ENCODE peak calls at places on chromosomes 16 and 17, in four cellular contexts. X, F, V and R are unnamed samples.
A peak's percentile ranks its signal among the peaks of the same experiment; 100 is the strongest.

GRCh38 chr17:27506348-27507218 is 50.3 kb downstream of the KSR1 start:
- DNase-seq in X (no peak), F (peak; percentile 21), V (peak; percentile 35), R (peak; percentile 39)

GRCh38 chr17:16926591-16927451 is 45.1 kb downstream of the TNFRSF13B start:
- DNase-seq in F (peak; percentile 49), X (no peak), V (no peak), R (no peak)

GRCh38 chr16:19607610-19608280 is 52.2 kb downstream of the VPS35L start:
- DNase-seq in V (no peak), X (no peak), F (peak; percentile 38), R (no peak)

GRCh38 chr16:869823-870641 is 69.5 kb upstream of the GNG13 start:
- DNase-seq in F (no peak), X (no peak), V (no peak), R (no peak)

GRCh38 chr16:892536-893255 is 78.1 kb downstream of the LMF1 start:
- DNase-seq in F (peak; percentile 6), V (peak; percentile 61), X (no peak), R (no peak)

GRCh38 chr17:43845772-43846171 is 1.2 kb upstream of the CD300LG start:
- DNase-seq in F (no peak), X (no peak), V (no peak), R (no peak)

GRCh38 chr16:64144612-64145011 is 977.3 kb downstream of the CDH11 start:
- DNase-seq in V (no peak), X (no peak), F (no peak), R (no peak)

GRCh38 chr17:28471531-28472342 is 1.7 kb upstream of the SLC13A2 start:
- DNase-seq in F (no peak), V (no peak), X (no peak), R (peak; percentile 69)

GRCh38 chr16:24053325-24053946 is 202.7 kb upstream of the CACNG3 start:
- DNase-seq in V (no peak), X (no peak), F (no peak), R (no peak)

GRCh38 chr17:6642592-6642991 is 1.7 kb downstream of the TXNDC17 start:
- DNase-seq in V (no peak), X (no peak), F (no peak), R (peak; percentile 97)

GRCh38 chr17:6643460-6644125 is 2.7 kb downstream of the TXNDC17 start:
- DNase-seq in F (peak; percentile 66), X (no peak), V (no peak), R (peak; percentile 83)

GRCh38 chr17:6651483-6652452 is at the start of the genes C17orf100 and MED31:
- DNase-seq in V (peak; percentile 94), X (peak; percentile 95), F (peak; percentile 95), R (peak; percentile 80)

DNA sequence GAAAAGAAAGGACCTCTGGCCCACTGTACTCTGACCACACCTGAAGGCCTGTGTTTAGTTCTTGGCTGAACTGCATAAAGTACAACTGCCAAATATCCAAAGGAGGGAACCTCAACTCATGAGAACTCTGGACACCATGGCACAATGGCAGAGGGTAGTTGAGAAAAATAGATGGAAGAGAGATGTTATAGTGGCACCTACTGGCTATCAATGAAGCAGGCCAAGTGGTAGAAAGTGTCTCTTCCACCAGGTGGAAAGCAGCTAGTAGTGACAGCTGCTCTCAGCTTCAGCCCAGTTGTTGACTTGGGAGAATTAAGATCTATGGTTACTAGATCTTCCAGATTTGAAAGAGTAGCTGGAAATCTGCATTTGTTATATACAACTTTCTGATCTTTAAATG is 3.2 kb downstream of the MED31 start:
- DNase-seq in F (no peak), V (no peak), X (no peak), R (peak; percentile 37)
- TF ChIP-seq CTCF in F (peak; percentile 9), V (peak; percentile 25), X (no peak), R (peak; percentile 66)

GRCh38 chr16:53480394-53480793 is 22.6 kb downstream of the AKTIP start:
- DNase-seq in V (no peak), X (no peak), F (no peak), R (no peak)
- H3K4me3 ChIP-seq in V (no peak overlapping the region), X (no peak overlapping the region), F (no peak overlapping the region), R (no peak overlapping the region)

GRCh38 chr16:67169642-67170167 is 633 bp upstream of the NOL3 start:
- DNase-seq in F (peak; percentile 56), X (no peak), V (peak; percentile 93), R (no peak)

GRCh38 chr16:67169011-67169451 is 1.3 kb upstream of the NOL3 start:
- DNase-seq in V (no peak), X (no peak), F (no peak), R (no peak)

GRCh38 chr16:67166883-67167168 is 2.3 kb downstream of the HSF4 start:
- DNase-seq in V (no peak), F (no peak), X (no peak), R (no peak)

GRCh38 chr16:67166035-67166882 is 1.7 kb downstream of the HSF4 start:
- DNase-seq in X (no peak), F (no peak), V (no peak), R (no peak)

GRCh38 chr16:67167588-67167987 is 2.8 kb upstream of the NOL3 start:
- DNase-seq in V (no peak), X (no peak), F (no peak), R (no peak)
- H3K27me3 ChIP-seq in V (peaks cover 100% of the 10 kb centered on the region), X (no peaks in the 10 kb centered on the region), F (peaks cover 68% of the 10 kb centered on the region), R (peaks cover 14% of the 10 kb centered on the region)

GRCh38 chr17:31093866-31094599 is 744 bp upstream of the NF1 start:
- DNase-seq in F (no peak), X (peak; percentile 44), V (no peak), R (no peak)

GRCh38 chr17:31096106-31096436 is 1.3 kb downstream of the NF1 start:
- DNase-seq in X (no peak), V (no peak), F (no peak), R (no peak)

GRCh38 chr17:31094600-31095238 is at the start of gene NF1:
- DNase-seq in F (peak; percentile 97), V (peak; percentile 98), X (peak; percentile 98), R (peak; percentile 82)

GRCh38 chr17:31092475-31093064 is 2.2 kb upstream of the NF1 start:
- DNase-seq in X (no peak), F (no peak), V (no peak), R (no peak)

GRCh38 chr17:31095239-31096105 is 695 bp downstream of the NF1 start:
- DNase-seq in X (peak; percentile 56), F (peak; percentile 50), V (peak; percentile 93), R (peak; percentile 29)
- TF ChIP-seq CTCF in X (no peak), F (no peak), V (peak; percentile 22), R (no peak)

GRCh38 chr17:82547981-82548380 is 28.4 kb downstream of the FOXK2 start:
- DNase-seq in X (no peak), F (no peak), V (no peak), R (no peak)

GRCh38 chr17:82542439-82542838 is 22.9 kb downstream of the FOXK2 start:
- DNase-seq in V (no peak), F (no peak), X (no peak), R (no peak)

GRCh38 chr17:82545071-82545462 is 25.5 kb downstream of the FOXK2 start:
- DNase-seq in F (peak; percentile 19), X (no peak), V (no peak), R (no peak)

GRCh38 chr17:82548681-82549303 is 29.3 kb downstream of the FOXK2 start:
- DNase-seq in X (no peak), V (no peak), F (peak; percentile 21), R (no peak)

DNA sequence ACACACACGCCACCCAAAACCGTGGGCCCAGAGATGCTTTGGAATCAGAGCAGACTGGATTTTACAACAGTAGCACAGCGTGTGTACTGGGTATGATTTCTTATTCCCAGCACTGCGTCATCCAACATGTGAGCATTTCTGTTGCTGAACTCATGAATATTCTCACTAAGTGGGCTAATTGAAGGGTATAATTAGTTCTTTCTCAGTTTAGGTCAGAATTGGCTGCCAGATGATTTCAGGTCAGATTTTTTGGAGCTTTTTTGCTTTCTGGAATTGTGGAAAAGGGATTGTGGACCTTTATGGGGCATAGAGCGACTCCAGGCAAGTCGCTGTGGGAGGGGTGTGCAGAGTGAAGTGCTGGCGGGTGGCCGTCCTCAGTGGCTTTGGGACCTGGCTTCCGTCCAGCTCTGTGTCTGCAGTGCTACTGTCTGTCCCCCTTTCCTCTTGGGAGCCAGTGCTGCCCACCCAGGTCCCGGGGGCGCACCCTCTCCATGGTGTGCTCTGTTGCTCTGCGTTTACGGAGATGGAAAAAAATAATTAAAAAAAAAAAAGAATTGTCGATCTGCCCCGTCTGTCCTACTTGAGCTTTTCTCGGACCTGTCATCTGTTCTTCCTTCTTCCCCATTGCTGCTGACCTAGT is 25.0 kb downstream of the FOXK2 start:
- DNase-seq in V (no peak), F (no peak), X (no peak), R (no peak)
- H3K4me3 ChIP-seq in V (no peak overlapping the region), F (no peak overlapping the region), X (no peak overlapping the region), R (no peak overlapping the region)

DNA sequence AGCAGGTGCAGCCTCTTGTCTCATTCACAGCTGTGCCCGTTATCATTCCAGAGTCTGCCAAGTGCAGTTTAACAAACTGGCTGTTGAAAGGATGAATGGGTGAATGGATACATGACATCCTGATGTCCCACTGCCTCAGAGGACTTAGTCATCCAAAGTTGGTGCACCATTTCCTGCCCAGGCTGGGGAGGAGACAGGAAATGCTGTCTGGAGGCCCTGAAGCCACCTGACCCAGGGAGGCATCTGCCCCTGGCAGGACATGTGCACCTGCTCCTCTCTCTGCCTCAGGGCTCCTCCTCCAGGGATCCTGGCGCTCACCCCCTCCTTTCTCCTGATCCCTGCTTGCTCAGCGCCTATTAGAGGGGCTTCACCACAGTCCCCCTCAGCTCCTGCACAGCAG is 1.8 kb upstream of the CD300C start:
- DNase-seq in V (no peak), F (no peak), X (no peak), R (no peak)
- H3K27me3 ChIP-seq in V (no peaks in the 10 kb centered on the region), F (no peaks in the 10 kb centered on the region), X (no peaks in the 10 kb centered on the region), R (no peaks in the 10 kb centered on the region)

GRCh38 chr16:53282328-53282727 is 151.9 kb upstream of the RBL2 start:
- DNase-seq in F (no peak), V (no peak), X (no peak), R (no peak)

GRCh38 chr16:53285236-53285635 is 149.0 kb upstream of the RBL2 start:
- DNase-seq in X (no peak), V (no peak), F (no peak), R (no peak)

GRCh38 chr16:53281859-53282258 is 152.4 kb upstream of the RBL2 start:
- DNase-seq in V (no peak), F (no peak), X (no peak), R (no peak)

GRCh38 chr16:53281280-53281679 is 153.0 kb upstream of the RBL2 start:
- DNase-seq in X (no peak), V (no peak), F (no peak), R (no peak)

DNA sequence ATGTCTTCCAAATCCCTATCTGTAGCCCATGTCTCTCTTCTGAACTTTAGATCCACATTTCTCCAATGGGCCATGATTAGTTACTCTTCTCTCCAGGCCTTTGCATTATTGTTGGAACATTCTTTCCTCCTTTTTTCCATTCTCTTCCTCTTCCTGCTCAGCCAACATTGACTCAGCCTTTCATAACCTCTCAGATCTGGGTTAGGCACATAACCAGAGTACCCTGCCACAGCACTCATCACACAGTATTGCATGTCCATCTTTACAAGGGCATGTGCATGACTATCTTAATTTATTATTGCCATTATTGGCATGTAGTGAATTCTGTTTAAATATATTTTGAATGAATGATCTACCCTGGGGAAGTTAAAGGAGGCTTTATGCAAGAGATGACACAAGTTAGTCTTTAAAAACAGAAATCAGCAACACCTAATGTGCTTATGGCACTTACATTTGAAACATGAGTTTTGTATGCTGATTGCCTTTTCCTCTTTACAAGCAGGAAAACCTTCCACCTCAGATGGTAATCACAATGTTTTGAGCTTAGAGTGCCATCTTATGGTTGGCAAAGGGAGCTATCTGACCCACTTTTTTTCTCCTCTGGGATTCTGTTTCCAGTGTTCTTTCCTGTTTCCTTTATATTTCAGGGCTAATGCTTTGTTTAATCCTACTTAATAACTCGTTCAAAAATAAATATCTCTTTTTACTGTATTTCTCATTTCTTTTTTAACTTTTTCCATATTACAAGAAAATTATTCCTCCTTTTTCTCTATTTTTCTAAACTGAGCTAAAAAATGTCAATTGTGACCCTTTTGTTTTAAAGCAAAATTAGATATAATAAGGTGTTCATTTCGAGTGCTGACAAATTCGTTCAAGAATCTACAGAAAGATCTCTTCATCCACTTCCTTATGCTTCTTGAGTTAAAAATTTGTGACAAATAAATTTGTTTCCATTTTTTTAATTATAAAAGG is 151.0 kb upstream of the RBL2 start:
- DNase-seq in V (peak; percentile 54), X (no peak), F (peak; percentile 62), R (peak; percentile 55)
- TF ChIP-seq CTCF in V (peak; percentile 63), X (peak; percentile 53), F (peak; percentile 55), R (peak; percentile 61)